ENCODE peak calls at places on chromosomes 3 and 15, in six cellular contexts. One of them, this sample, is unnamed.

GRCh38 chr3:197468866-197469382 is 86.8 kb downstream of the BDH1 start:
- DNase-seq in NCI-H1694: no peak
- DNase-seq in naive B cell: no peak
- DNase-seq in naive thymus-derived CD8-positive, alpha-beta T cell: no peak
- DNase-seq in activated T-cell treated with anti-CD3 and anti-CD28 coated beads for 1 hour: no peak
- DNase-seq in AG20443: peak
- DNase-seq in this sample: peak

GRCh38 chr15:60519218-60519617 is 40.3 kb upstream of the ICE2 start:
- DNase-seq in NCI-H1694: no peak
- DNase-seq in naive B cell: no peak
- DNase-seq in naive thymus-derived CD8-positive, alpha-beta T cell: no peak
- DNase-seq in activated T-cell treated with anti-CD3 and anti-CD28 coated beads for 1 hour: no peak
- DNase-seq in AG20443: peak
- DNase-seq in this sample: no peak

GRCh38 chr15:74389115-74390048 is 21.9 kb upstream of the CYP11A1 start:
- DNase-seq in NCI-H1694: no peak
- DNase-seq in naive B cell: no peak
- DNase-seq in naive thymus-derived CD8-positive, alpha-beta T cell: no peak
- DNase-seq in activated T-cell treated with anti-CD3 and anti-CD28 coated beads for 1 hour: no peak
- DNase-seq in AG20443: no peak
- DNase-seq in this sample: no peak

GRCh38 chr3:120683213-120683612 is 1.2 kb upstream of the HGD start:
- DNase-seq in NCI-H1694: no peak
- DNase-seq in naive B cell: no peak
- DNase-seq in naive thymus-derived CD8-positive, alpha-beta T cell: no peak
- DNase-seq in activated T-cell treated with anti-CD3 and anti-CD28 coated beads for 1 hour: no peak
- DNase-seq in AG20443: no peak
- DNase-seq in this sample: peak

GRCh38 chr3:102530443-102531195 is 95.8 kb downstream of the ZPLD1 start:
- DNase-seq in NCI-H1694: no peak
- DNase-seq in naive B cell: no peak
- DNase-seq in naive thymus-derived CD8-positive, alpha-beta T cell: no peak
- DNase-seq in activated T-cell treated with anti-CD3 and anti-CD28 coated beads for 1 hour: no peak
- DNase-seq in AG20443: peak
- DNase-seq in this sample: no peak

GRCh38 chr15:78175333-78175732 is 26.2 kb downstream of the IDH3A start:
- DNase-seq in NCI-H1694: no peak
- DNase-seq in naive B cell: no peak
- DNase-seq in naive thymus-derived CD8-positive, alpha-beta T cell: no peak
- DNase-seq in activated T-cell treated with anti-CD3 and anti-CD28 coated beads for 1 hour: no peak
- DNase-seq in AG20443: no peak
- DNase-seq in this sample: no peak

GRCh38 chr15:57861805-57862586 is 155.5 kb downstream of the POLR2M start:
- DNase-seq in NCI-H1694: no peak
- DNase-seq in naive B cell: no peak
- DNase-seq in naive thymus-derived CD8-positive, alpha-beta T cell: no peak
- DNase-seq in activated T-cell treated with anti-CD3 and anti-CD28 coated beads for 1 hour: no peak
- DNase-seq in AG20443: peak
- DNase-seq in this sample: no peak

GRCh38 chr15:20294651-20295237 is 246.9 kb downstream of the GOLGA6L6 start:
- DNase-seq in NCI-H1694: no peak
- DNase-seq in naive B cell: no peak
- DNase-seq in naive thymus-derived CD8-positive, alpha-beta T cell: no peak
- DNase-seq in activated T-cell treated with anti-CD3 and anti-CD28 coated beads for 1 hour: no peak
- DNase-seq in AG20443: no peak
- DNase-seq in this sample: no peak

GRCh38 chr3:41131224-41131623 is 68.1 kb upstream of the CTNNB1 start:
- DNase-seq in NCI-H1694: no peak
- DNase-seq in naive B cell: no peak
- DNase-seq in naive thymus-derived CD8-positive, alpha-beta T cell: no peak
- DNase-seq in activated T-cell treated with anti-CD3 and anti-CD28 coated beads for 1 hour: no peak
- DNase-seq in AG20443: no peak
- DNase-seq in this sample: no peak

GRCh38 chr3:50264389-50264963 is 4.5 kb upstream of the SEMA3B start:
- DNase-seq in NCI-H1694: no peak
- DNase-seq in naive B cell: no peak
- DNase-seq in naive thymus-derived CD8-positive, alpha-beta T cell: no peak
- DNase-seq in activated T-cell treated with anti-CD3 and anti-CD28 coated beads for 1 hour: no peak
- DNase-seq in AG20443: peak
- DNase-seq in this sample: peak

GRCh38 chr3:23493846-23494245 is 290.7 kb downstream of the UBE2E2 start:
- DNase-seq in NCI-H1694: no peak
- DNase-seq in naive B cell: no peak
- DNase-seq in naive thymus-derived CD8-positive, alpha-beta T cell: no peak
- DNase-seq in activated T-cell treated with anti-CD3 and anti-CD28 coated beads for 1 hour: no peak
- DNase-seq in AG20443: no peak
- DNase-seq in this sample: no peak

GRCh38 chr3:134709563-134710312 is 58.9 kb upstream of the KY start:
- DNase-seq in NCI-H1694: no peak
- DNase-seq in naive B cell: no peak
- DNase-seq in naive thymus-derived CD8-positive, alpha-beta T cell: no peak
- DNase-seq in activated T-cell treated with anti-CD3 and anti-CD28 coated beads for 1 hour: no peak
- DNase-seq in AG20443: no peak
- DNase-seq in this sample: peak

GRCh38 chr3:115321396-115321795 is 174.3 kb upstream of the ZBTB20 start:
- DNase-seq in NCI-H1694: no peak
- DNase-seq in naive B cell: no peak
- DNase-seq in naive thymus-derived CD8-positive, alpha-beta T cell: no peak
- DNase-seq in activated T-cell treated with anti-CD3 and anti-CD28 coated beads for 1 hour: no peak
- DNase-seq in AG20443: peak
- DNase-seq in this sample: no peak

GRCh38 chr15:31268108-31268501 is 58.5 kb upstream of the KLF13 start:
- DNase-seq in NCI-H1694: no peak
- DNase-seq in naive B cell: no peak
- DNase-seq in naive thymus-derived CD8-positive, alpha-beta T cell: no peak
- DNase-seq in activated T-cell treated with anti-CD3 and anti-CD28 coated beads for 1 hour: no peak
- DNase-seq in AG20443: peak
- DNase-seq in this sample: peak

GRCh38 chr15:81253846-81254245 is 57.2 kb downstream of the IL16 start:
- DNase-seq in NCI-H1694: no peak
- DNase-seq in naive B cell: no peak
- DNase-seq in naive thymus-derived CD8-positive, alpha-beta T cell: no peak
- DNase-seq in activated T-cell treated with anti-CD3 and anti-CD28 coated beads for 1 hour: no peak
- DNase-seq in AG20443: no peak
- DNase-seq in this sample: no peak

GRCh38 chr3:61680617-61681016 is 119.2 kb downstream of the PTPRG start:
- DNase-seq in NCI-H1694: no peak
- DNase-seq in naive B cell: no peak
- DNase-seq in naive thymus-derived CD8-positive, alpha-beta T cell: no peak
- DNase-seq in activated T-cell treated with anti-CD3 and anti-CD28 coated beads for 1 hour: no peak
- DNase-seq in AG20443: no peak
- DNase-seq in this sample: no peak

GRCh38 chr3:141940204-141940776 is 63.8 kb downstream of the ATP1B3 start:
- DNase-seq in NCI-H1694: peak
- DNase-seq in naive B cell: no peak
- DNase-seq in naive thymus-derived CD8-positive, alpha-beta T cell: no peak
- DNase-seq in activated T-cell treated with anti-CD3 and anti-CD28 coated beads for 1 hour: no peak
- DNase-seq in AG20443: peak
- DNase-seq in this sample: peak

GRCh38 chr3:188956839-188957489 is 214.8 kb upstream of the TPRG1 start:
- DNase-seq in NCI-H1694: peak
- DNase-seq in naive B cell: peak
- DNase-seq in naive thymus-derived CD8-positive, alpha-beta T cell: no peak
- DNase-seq in activated T-cell treated with anti-CD3 and anti-CD28 coated beads for 1 hour: no peak
- DNase-seq in AG20443: peak
- DNase-seq in this sample: no peak

GRCh38 chr3:49248828-49249227 is 28.2 kb downstream of the C3orf62 start:
- DNase-seq in NCI-H1694: no peak
- DNase-seq in naive B cell: no peak
- DNase-seq in naive thymus-derived CD8-positive, alpha-beta T cell: no peak
- DNase-seq in activated T-cell treated with anti-CD3 and anti-CD28 coated beads for 1 hour: no peak
- DNase-seq in AG20443: peak
- DNase-seq in this sample: no peak

GRCh38 chr3:76728411-76728810 is 311.5 kb upstream of the ROBO2 start:
- DNase-seq in NCI-H1694: no peak
- DNase-seq in naive B cell: no peak
- DNase-seq in naive thymus-derived CD8-positive, alpha-beta T cell: no peak
- DNase-seq in activated T-cell treated with anti-CD3 and anti-CD28 coated beads for 1 hour: no peak
- DNase-seq in AG20443: no peak
- DNase-seq in this sample: no peak

GRCh38 chr3:114409291-114409690 is 115.5 kb downstream of the TIGIT start:
- DNase-seq in NCI-H1694: no peak
- DNase-seq in naive B cell: no peak
- DNase-seq in naive thymus-derived CD8-positive, alpha-beta T cell: no peak
- DNase-seq in activated T-cell treated with anti-CD3 and anti-CD28 coated beads for 1 hour: no peak
- DNase-seq in AG20443: no peak
- DNase-seq in this sample: peak

GRCh38 chr3:108569336-108569735 is 19.9 kb downstream of the CIP2A start:
- DNase-seq in NCI-H1694: no peak
- DNase-seq in naive B cell: no peak
- DNase-seq in naive thymus-derived CD8-positive, alpha-beta T cell: no peak
- DNase-seq in activated T-cell treated with anti-CD3 and anti-CD28 coated beads for 1 hour: no peak
- DNase-seq in AG20443: no peak
- DNase-seq in this sample: no peak

GRCh38 chr15:29677450-29677849 is 144.8 kb downstream of the TJP1 start:
- DNase-seq in NCI-H1694: no peak
- DNase-seq in naive B cell: no peak
- DNase-seq in naive thymus-derived CD8-positive, alpha-beta T cell: no peak
- DNase-seq in activated T-cell treated with anti-CD3 and anti-CD28 coated beads for 1 hour: no peak
- DNase-seq in AG20443: no peak
- DNase-seq in this sample: no peak

GRCh38 chr15:57477736-57478522 is 101.6 kb downstream of the CGNL1 start:
- DNase-seq in NCI-H1694: no peak
- DNase-seq in naive B cell: no peak
- DNase-seq in naive thymus-derived CD8-positive, alpha-beta T cell: no peak
- DNase-seq in activated T-cell treated with anti-CD3 and anti-CD28 coated beads for 1 hour: no peak
- DNase-seq in AG20443: no peak
- DNase-seq in this sample: no peak

GRCh38 chr15:93358171-93359036 is 269.4 kb upstream of the RGMA start:
- DNase-seq in NCI-H1694: no peak
- DNase-seq in naive B cell: no peak
- DNase-seq in naive thymus-derived CD8-positive, alpha-beta T cell: no peak
- DNase-seq in activated T-cell treated with anti-CD3 and anti-CD28 coated beads for 1 hour: no peak
- DNase-seq in AG20443: no peak
- DNase-seq in this sample: no peak

GRCh38 chr3:43766672-43767465 is 76.1 kb downstream of the ABHD5 start:
- DNase-seq in NCI-H1694: no peak
- DNase-seq in naive B cell: no peak
- DNase-seq in naive thymus-derived CD8-positive, alpha-beta T cell: no peak
- DNase-seq in activated T-cell treated with anti-CD3 and anti-CD28 coated beads for 1 hour: no peak
- DNase-seq in AG20443: peak
- DNase-seq in this sample: no peak

GRCh38 chr3:105700575-105700974 is 168.2 kb downstream of the CBLB start:
- DNase-seq in NCI-H1694: no peak
- DNase-seq in naive B cell: no peak
- DNase-seq in naive thymus-derived CD8-positive, alpha-beta T cell: no peak
- DNase-seq in activated T-cell treated with anti-CD3 and anti-CD28 coated beads for 1 hour: no peak
- DNase-seq in AG20443: peak
- DNase-seq in this sample: no peak

GRCh38 chr3:139577899-139578298 is 38.4 kb upstream of the RBP1 start:
- DNase-seq in NCI-H1694: no peak
- DNase-seq in naive B cell: no peak
- DNase-seq in naive thymus-derived CD8-positive, alpha-beta T cell: no peak
- DNase-seq in activated T-cell treated with anti-CD3 and anti-CD28 coated beads for 1 hour: no peak
- DNase-seq in AG20443: no peak
- DNase-seq in this sample: no peak

GRCh38 chr3:3802021-3802420 is 2.8 kb downstream of the LRRN1 start:
- DNase-seq in NCI-H1694: no peak
- DNase-seq in naive B cell: no peak
- DNase-seq in naive thymus-derived CD8-positive, alpha-beta T cell: no peak
- DNase-seq in activated T-cell treated with anti-CD3 and anti-CD28 coated beads for 1 hour: no peak
- DNase-seq in AG20443: no peak
- DNase-seq in this sample: no peak

This sample was measured in thyroid gland.